ENCODE peak calls at places on chromosomes 4 and X, in nine cellular contexts. One of them, this sample, is unnamed.

GRCh38 chr4:42501624-42502401 is 104.5 kb downstream of the SHISA3 start:
- DNase-seq in GM23338: peak
- DNase-seq in HCT116: no peak
- DNase-seq in GM23248: no peak
- DNase-seq in neural progenitor cell: peak
- DNase-seq in PC-3: no peak
- DNase-seq in MM.1S: no peak
- DNase-seq in hepatocyte: no peak
- DNase-seq in SK-N-SH: no peak
- DNase-seq in this sample: no peak

GRCh38 chrX:35625714-35626113 is 172.4 kb upstream of the MAGEB16 start:
- DNase-seq in GM23338: no peak
- DNase-seq in HCT116: no peak
- DNase-seq in GM23248: no peak
- DNase-seq in neural progenitor cell: no peak
- DNase-seq in PC-3: no peak
- DNase-seq in MM.1S: no peak
- DNase-seq in hepatocyte: peak
- DNase-seq in SK-N-SH: no peak
- DNase-seq in this sample: no peak

GRCh38 chr4:46648088-46648744 is 258.3 kb upstream of the GABRA2 start:
- DNase-seq in GM23338: peak
- DNase-seq in HCT116: no peak
- DNase-seq in GM23248: peak
- DNase-seq in neural progenitor cell: peak
- DNase-seq in PC-3: peak
- DNase-seq in MM.1S: peak
- DNase-seq in hepatocyte: peak
- DNase-seq in SK-N-SH: peak
- DNase-seq in this sample: peak

GRCh38 chr4:99029852-99030251 is 34.3 kb downstream of the METAP1 start:
- DNase-seq in GM23338: no peak
- DNase-seq in HCT116: no peak
- DNase-seq in GM23248: no peak
- DNase-seq in neural progenitor cell: no peak
- DNase-seq in PC-3: no peak
- DNase-seq in MM.1S: no peak
- DNase-seq in hepatocyte: no peak
- DNase-seq in SK-N-SH: no peak
- DNase-seq in this sample: peak

GRCh38 chr4:139214039-139214534 is 37.1 kb upstream of the ELF2 start:
- DNase-seq in GM23338: peak
- DNase-seq in HCT116: no peak
- DNase-seq in GM23248: no peak
- DNase-seq in neural progenitor cell: peak
- DNase-seq in PC-3: no peak
- DNase-seq in MM.1S: peak
- DNase-seq in hepatocyte: no peak
- DNase-seq in SK-N-SH: no peak
- DNase-seq in this sample: peak

GRCh38 chrX:35919536-35920309 is at the start of gene CFAP47:
- DNase-seq in GM23338: peak
- DNase-seq in HCT116: no peak
- DNase-seq in GM23248: no peak
- DNase-seq in neural progenitor cell: peak
- DNase-seq in PC-3: peak
- DNase-seq in MM.1S: peak
- DNase-seq in hepatocyte: peak
- DNase-seq in SK-N-SH: peak
- DNase-seq in this sample: no peak

GRCh38 chrX:38304010-38304409 is 23.3 kb downstream of the RPGR start:
- DNase-seq in GM23338: peak
- DNase-seq in HCT116: no peak
- DNase-seq in GM23248: peak
- DNase-seq in neural progenitor cell: peak
- DNase-seq in PC-3: peak
- DNase-seq in MM.1S: no peak
- DNase-seq in hepatocyte: peak
- DNase-seq in SK-N-SH: no peak
- DNase-seq in this sample: peak

GRCh38 chr4:140242357-140243284 is 88.6 kb upstream of the MAML3 start:
- DNase-seq in GM23338: no peak
- DNase-seq in HCT116: no peak
- DNase-seq in GM23248: no peak
- DNase-seq in neural progenitor cell: no peak
- DNase-seq in PC-3: peak
- DNase-seq in MM.1S: no peak
- DNase-seq in hepatocyte: no peak
- DNase-seq in SK-N-SH: no peak
- DNase-seq in this sample: peak

GRCh38 chrX:134868766-134869495 is 121.9 kb upstream of the SMIM10 start:
- DNase-seq in GM23338: no peak
- DNase-seq in HCT116: no peak
- DNase-seq in GM23248: peak
- DNase-seq in neural progenitor cell: no peak
- DNase-seq in PC-3: peak
- DNase-seq in MM.1S: no peak
- DNase-seq in hepatocyte: no peak
- DNase-seq in SK-N-SH: no peak
- DNase-seq in this sample: no peak

GRCh38 chrX:17374619-17375360 is at the start of gene NHS:
- DNase-seq in GM23338: peak
- DNase-seq in HCT116: peak
- DNase-seq in GM23248: peak
- DNase-seq in neural progenitor cell: peak
- DNase-seq in PC-3: peak
- DNase-seq in MM.1S: no peak
- DNase-seq in hepatocyte: peak
- DNase-seq in SK-N-SH: peak
- DNase-seq in this sample: no peak

GRCh38 chrX:42996861-42997260 is 218.9 kb upstream of the PPP1R2C start:
- DNase-seq in GM23338: no peak
- DNase-seq in HCT116: no peak
- DNase-seq in GM23248: no peak
- DNase-seq in neural progenitor cell: peak
- DNase-seq in PC-3: no peak
- DNase-seq in MM.1S: no peak
- DNase-seq in hepatocyte: no peak
- DNase-seq in SK-N-SH: no peak
- DNase-seq in this sample: peak

GRCh38 chr4:124879195-124879594 is 166.7 kb upstream of the ANKRD50 start:
- DNase-seq in GM23338: no peak
- DNase-seq in HCT116: no peak
- DNase-seq in GM23248: no peak
- DNase-seq in neural progenitor cell: no peak
- DNase-seq in PC-3: no peak
- DNase-seq in MM.1S: no peak
- DNase-seq in hepatocyte: peak
- DNase-seq in SK-N-SH: no peak
- DNase-seq in this sample: no peak

DNA sequence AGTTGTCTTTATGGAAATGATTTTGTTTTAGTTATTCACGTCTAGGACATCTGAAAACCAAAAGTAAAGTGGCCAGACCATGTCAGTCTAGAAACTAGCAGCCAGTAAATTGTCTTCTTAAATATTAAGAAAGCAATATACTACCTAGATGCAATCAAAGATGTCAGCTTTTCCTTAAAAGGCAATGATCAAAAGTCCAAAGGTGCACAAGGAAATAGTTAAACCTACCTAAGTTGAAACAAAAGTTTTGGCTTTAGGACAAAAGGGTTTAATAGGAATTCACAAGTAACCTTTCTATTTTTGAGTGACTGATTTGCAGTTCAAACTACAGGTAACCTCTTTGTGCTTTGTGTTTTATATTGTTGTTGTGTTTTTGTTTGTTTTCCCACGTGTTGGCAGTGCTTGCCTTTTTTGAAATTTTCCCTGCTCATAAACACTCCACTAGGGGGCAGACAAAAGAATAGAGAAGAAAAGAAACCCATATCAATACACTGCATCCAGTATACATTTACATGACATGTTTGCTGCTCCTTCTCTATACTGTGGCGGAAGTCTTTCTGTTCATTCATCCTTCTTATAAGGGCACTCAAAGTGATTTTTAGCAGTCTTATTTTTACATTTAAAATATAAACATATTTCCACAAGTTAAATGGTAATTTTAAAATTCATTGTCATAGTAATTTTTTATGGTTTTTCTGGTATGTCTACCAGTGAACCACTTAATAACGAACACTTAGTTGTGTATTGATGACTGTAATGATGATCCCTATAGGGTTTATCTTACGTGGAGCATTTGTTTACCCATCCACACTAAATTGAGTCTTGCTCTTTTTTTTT is 62.7 kb downstream of the GAB1 start:
- DNase-seq in GM23338: peak
- DNase-seq in HCT116: peak
- DNase-seq in GM23248: peak
- DNase-seq in neural progenitor cell: peak
- DNase-seq in PC-3: peak
- DNase-seq in MM.1S: peak
- DNase-seq in hepatocyte: peak
- DNase-seq in SK-N-SH: peak
- DNase-seq in this sample: peak
- TF ChIP-seq EZH2phosphoT487 in GM23338: no peak
- TF ChIP-seq EZH2phosphoT487 in HCT116: no peak
- TF ChIP-seq EZH2phosphoT487 in GM23248: no peak
- TF ChIP-seq EZH2phosphoT487 in neural progenitor cell: no peak
- TF ChIP-seq EZH2phosphoT487 in PC-3: no peak
- TF ChIP-seq EZH2phosphoT487 in MM.1S: no peak
- TF ChIP-seq EZH2phosphoT487 in hepatocyte: no peak
- TF ChIP-seq EZH2phosphoT487 in SK-N-SH: no peak
- TF ChIP-seq EZH2phosphoT487 in this sample: no peak

GRCh38 chr4:169615467-169616106 is 3.2 kb upstream of the NEK1 start:
- DNase-seq in GM23338: no peak
- DNase-seq in HCT116: no peak
- DNase-seq in GM23248: peak
- DNase-seq in neural progenitor cell: no peak
- DNase-seq in PC-3: peak
- DNase-seq in MM.1S: no peak
- DNase-seq in hepatocyte: no peak
- DNase-seq in SK-N-SH: no peak
- DNase-seq in this sample: no peak
- H2AFZ ChIP-seq in GM23338: peak
- H2AFZ ChIP-seq in HCT116: no peak
- H2AFZ ChIP-seq in GM23248: no peak
- H2AFZ ChIP-seq in neural progenitor cell: peak
- H2AFZ ChIP-seq in PC-3: no peak
- H2AFZ ChIP-seq in MM.1S: no peak
- H2AFZ ChIP-seq in hepatocyte: no peak
- H2AFZ ChIP-seq in SK-N-SH: no peak
- H2AFZ ChIP-seq in this sample: peak

DNA sequence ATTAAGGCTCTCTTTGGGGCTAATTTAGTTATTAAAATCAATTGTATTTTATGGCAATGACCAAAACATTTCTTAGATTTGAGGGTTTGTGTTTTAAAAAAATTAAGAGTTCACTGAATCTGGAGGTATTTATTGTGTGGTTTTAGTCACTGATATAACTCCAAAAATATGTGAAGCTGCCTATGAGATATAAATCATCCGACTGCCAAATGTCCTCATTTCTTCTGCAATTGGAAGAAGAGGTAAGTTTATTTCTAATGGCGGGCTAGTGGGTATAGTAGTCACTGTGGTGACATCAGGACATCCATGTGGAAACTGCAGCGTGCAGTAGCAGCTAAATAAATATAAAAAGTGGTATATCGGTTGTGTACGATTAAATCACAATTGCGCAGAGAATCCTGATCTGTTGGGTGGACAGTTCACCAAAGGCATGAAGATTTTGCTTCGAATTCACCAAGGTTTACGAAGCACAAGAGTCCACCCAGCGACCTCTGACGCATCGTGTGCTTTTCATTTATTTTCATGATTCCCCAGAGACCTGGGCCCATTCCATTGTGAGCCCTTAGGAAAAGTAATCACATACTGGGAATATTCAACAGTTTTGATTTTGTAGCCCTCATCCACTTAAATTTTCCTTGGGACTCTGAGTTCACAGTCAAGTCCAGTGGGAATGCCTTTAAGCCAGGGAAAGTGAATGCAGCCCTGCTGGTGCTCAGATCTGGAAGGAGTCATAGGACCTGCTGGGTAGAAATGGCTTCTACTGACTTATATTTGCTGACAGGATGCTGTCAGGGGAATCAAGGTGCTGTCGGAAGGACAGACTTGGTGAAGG is 205.3 kb downstream of the MID1 start:
- DNase-seq in GM23338: no peak
- DNase-seq in HCT116: no peak
- DNase-seq in GM23248: peak
- DNase-seq in neural progenitor cell: no peak
- DNase-seq in PC-3: peak
- DNase-seq in MM.1S: no peak
- DNase-seq in hepatocyte: no peak
- DNase-seq in SK-N-SH: no peak
- DNase-seq in this sample: no peak
- TF ChIP-seq EZH2phosphoT487 in GM23338: no peak
- TF ChIP-seq EZH2phosphoT487 in HCT116: no peak
- TF ChIP-seq EZH2phosphoT487 in GM23248: no peak
- TF ChIP-seq EZH2phosphoT487 in neural progenitor cell: no peak
- TF ChIP-seq EZH2phosphoT487 in PC-3: no peak
- TF ChIP-seq EZH2phosphoT487 in MM.1S: no peak
- TF ChIP-seq EZH2phosphoT487 in hepatocyte: no peak
- TF ChIP-seq EZH2phosphoT487 in SK-N-SH: no peak
- TF ChIP-seq EZH2phosphoT487 in this sample: no peak

GRCh38 chr4:159669094-159669493 is 566.2 kb downstream of the RAPGEF2 start:
- DNase-seq in GM23338: no peak
- DNase-seq in HCT116: no peak
- DNase-seq in GM23248: no peak
- DNase-seq in neural progenitor cell: no peak
- DNase-seq in PC-3: no peak
- DNase-seq in MM.1S: no peak
- DNase-seq in hepatocyte: no peak
- DNase-seq in SK-N-SH: no peak
- DNase-seq in this sample: no peak

GRCh38 chr4:159674241-159674640 is 571.4 kb downstream of the RAPGEF2 start:
- DNase-seq in GM23338: no peak
- DNase-seq in HCT116: no peak
- DNase-seq in GM23248: no peak
- DNase-seq in neural progenitor cell: no peak
- DNase-seq in PC-3: no peak
- DNase-seq in MM.1S: no peak
- DNase-seq in hepatocyte: no peak
- DNase-seq in SK-N-SH: no peak
- DNase-seq in this sample: no peak

GRCh38 chr4:159677521-159677920 is 574.6 kb downstream of the RAPGEF2 start:
- DNase-seq in GM23338: no peak
- DNase-seq in HCT116: no peak
- DNase-seq in GM23248: no peak
- DNase-seq in neural progenitor cell: no peak
- DNase-seq in PC-3: no peak
- DNase-seq in MM.1S: no peak
- DNase-seq in hepatocyte: no peak
- DNase-seq in SK-N-SH: peak
- DNase-seq in this sample: no peak

DNA sequence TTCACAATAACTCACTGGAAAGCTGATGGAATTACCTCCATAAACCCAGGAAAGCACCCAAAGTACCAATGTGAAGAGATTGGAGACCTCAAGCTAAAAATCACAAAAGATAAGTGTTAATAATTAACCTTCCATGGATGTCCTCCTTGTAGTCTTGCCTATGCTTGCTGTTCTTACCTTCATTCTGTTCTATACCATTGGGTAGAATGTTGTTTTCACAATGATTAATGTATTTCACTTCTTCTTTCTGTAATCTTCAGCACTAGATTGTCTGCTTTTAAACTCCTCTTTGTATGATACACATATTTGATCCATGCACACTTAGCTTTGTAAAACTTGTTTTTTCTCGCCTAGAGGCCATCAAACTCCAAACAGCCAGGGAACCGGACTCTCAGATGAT is 570.3 kb downstream of the RAPGEF2 start:
- DNase-seq in GM23338: no peak
- DNase-seq in HCT116: no peak
- DNase-seq in GM23248: no peak
- DNase-seq in neural progenitor cell: no peak
- DNase-seq in PC-3: no peak
- DNase-seq in MM.1S: no peak
- DNase-seq in hepatocyte: no peak
- DNase-seq in SK-N-SH: no peak
- DNase-seq in this sample: no peak
- H2AFZ ChIP-seq in GM23338: no peak
- H2AFZ ChIP-seq in HCT116: no peak
- H2AFZ ChIP-seq in GM23248: no peak
- H2AFZ ChIP-seq in neural progenitor cell: no peak
- H2AFZ ChIP-seq in PC-3: no peak
- H2AFZ ChIP-seq in MM.1S: no peak
- H2AFZ ChIP-seq in hepatocyte: no peak
- H2AFZ ChIP-seq in SK-N-SH: no peak
- H2AFZ ChIP-seq in this sample: no peak

This sample was measured in OCI-LY7.